ENCODE peak calls at places on chromosomes 4 and X, in four cellular contexts. Y, A, D and R are unnamed samples. For H3K4me1, the result is how much of the 10 kb centered on the place peaks cover.

GRCh38 chr4:80134936-80135701 is 62.1 kb upstream of the ANTXR2 start:
- DNase-seq in Y (peak), A (no peak), D (no peak), R (no peak)

GRCh38 chr4:13601848-13602247 is 25.7 kb downstream of the BOD1L1 start:
- DNase-seq in Y (no peak), D (no peak), A (no peak), R (no peak)

GRCh38 chr4:55318541-55319129 is 27.4 kb upstream of the SRD5A3 start:
- DNase-seq in D (no peak), A (no peak), Y (no peak), R (no peak)

GRCh38 chr4:45855857-45856256 is 268.0 kb downstream of the GABRG1 start:
- DNase-seq in D (no peak), A (no peak), Y (no peak), R (no peak)

GRCh38 chr4:88007304-88008132 is at the start of gene PKD2:
- DNase-seq in D (no peak), Y (peak), A (no peak), R (peak)

GRCh38 chr4:1842993-1843448 is 12.9 kb downstream of the LETM1 start:
- DNase-seq in Y (no peak), D (no peak), A (no peak), R (no peak)

GRCh38 chr4:140952709-140953108 is 180.6 kb downstream of the RNF150 start:
- DNase-seq in A (no peak), D (no peak), Y (no peak), R (no peak)

GRCh38 chrX:151633157-151633556 is 62.1 kb upstream of the PRRG3 start:
- DNase-seq in D (no peak), Y (peak), A (peak), R (no peak)

GRCh38 chr4:88107406-88108107 is 50.9 kb downstream of the ABCG2 start:
- DNase-seq in Y (peak), D (no peak), A (peak), R (peak)

GRCh38 chr4:37188100-37188499 is 56.4 kb upstream of the NWD2 start:
- DNase-seq in D (peak), Y (peak), A (peak), R (no peak)

DNA sequence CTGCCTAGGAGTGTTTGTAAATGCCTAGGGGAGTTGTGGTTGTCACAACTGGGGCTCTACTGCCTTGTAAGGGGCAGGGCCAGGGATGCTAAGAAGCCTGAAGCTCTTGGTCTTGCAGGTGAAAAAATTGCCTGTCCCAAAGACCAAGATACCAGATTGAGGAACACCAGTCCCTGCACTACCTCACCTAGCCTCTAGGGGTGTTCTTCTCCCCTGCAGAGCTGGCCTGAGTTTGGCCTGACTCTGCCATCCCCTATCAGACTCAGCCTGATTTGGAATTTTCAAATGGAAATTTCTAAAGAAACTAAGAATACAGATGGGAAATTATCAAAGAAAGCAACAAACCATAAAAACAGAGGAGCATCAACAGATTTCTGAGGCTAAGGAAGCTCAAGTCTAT is 90.4 kb downstream of the ZC4H2 start:
- DNase-seq in D (no peak), Y (peak), A (no peak), R (peak)
- TF ChIP-seq PHF8 in D (no peak), Y (no peak), A (no peak), R (no peak)

GRCh38 chrX:679161-679979 is 48.8 kb downstream of the SHOX start:
- DNase-seq in D (no peak), Y (no peak), A (no peak), R (no peak)
- TF ChIP-seq EP300 in D (no peak), Y (no peak), A (no peak), R (no peak)

DNA sequence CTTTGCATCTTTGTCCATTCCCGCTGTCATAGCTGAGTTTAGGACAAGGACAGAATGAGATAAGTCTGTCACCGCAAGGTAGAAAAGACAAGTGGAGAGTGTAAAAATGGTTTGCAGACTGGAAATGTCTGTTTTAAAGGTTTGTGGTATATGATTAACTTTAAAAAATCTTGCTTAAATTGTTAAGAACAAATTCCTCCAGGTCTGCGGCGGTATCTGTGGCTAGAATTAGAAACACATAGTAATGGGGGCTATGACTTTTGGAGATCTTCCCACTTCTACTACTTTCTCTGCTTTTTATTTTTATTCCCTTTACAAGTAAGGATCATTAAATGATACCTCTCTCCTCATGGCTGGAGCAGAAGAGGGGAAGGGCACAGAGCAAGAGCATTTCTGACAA is 92.2 kb downstream of the MID1IP1 start:
- DNase-seq in D (no peak), Y (no peak), A (no peak), R (no peak)
- H3K4me1 ChIP-seq in D (under half), Y (under half), A (under half), R (under half)

GRCh38 chr4:23006756-23007155 is 314.0 kb downstream of the GBA3 start:
- DNase-seq in Y (no peak), A (no peak), D (no peak), R (no peak)
- TF ChIP-seq PHF8 in Y (no peak), A (no peak), D (no peak), R (no peak)

DNA sequence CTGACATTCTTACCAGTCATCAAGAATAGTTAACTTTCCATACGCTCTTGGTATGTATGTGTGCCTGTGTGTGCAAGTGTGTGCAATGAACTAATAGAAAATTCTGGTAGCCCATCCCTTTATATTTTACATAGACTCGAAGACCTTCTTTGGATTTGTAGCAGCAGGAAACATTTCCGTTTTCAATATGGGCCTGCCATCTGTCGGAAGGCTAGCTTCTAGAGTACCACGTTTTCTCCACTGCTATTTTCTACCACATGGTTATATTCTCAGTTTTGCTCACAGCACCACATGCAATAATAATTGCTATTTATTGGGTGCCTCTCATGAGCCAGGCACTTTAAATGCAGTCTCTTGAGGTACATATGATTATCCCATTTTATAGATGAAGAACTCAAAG is 47.9 kb upstream of the PTCHD1 start:
- DNase-seq in A (no peak), Y (no peak), D (no peak), R (no peak)
- TF ChIP-seq EP300 in A (no peak), Y (no peak), D (no peak), R (no peak)

DNA sequence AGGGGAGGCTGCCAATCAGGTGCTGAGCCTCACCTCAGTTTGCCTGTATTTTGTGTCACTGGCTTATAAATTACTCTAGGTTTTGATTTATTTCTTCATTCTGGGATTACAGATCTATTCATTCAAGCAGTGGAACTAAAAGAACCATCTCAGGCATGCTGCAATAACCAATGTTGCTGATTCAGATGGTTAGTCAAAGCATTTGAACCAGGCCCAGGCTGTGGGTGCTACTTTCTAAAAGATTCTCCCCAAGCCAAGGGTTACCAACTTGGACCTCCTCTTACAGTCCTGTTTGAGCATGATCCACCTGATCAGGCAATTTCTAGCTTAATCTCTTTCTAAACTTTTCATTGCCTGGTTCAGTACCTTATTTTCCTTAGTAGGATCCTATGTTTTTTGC is 67.2 kb downstream of the TMEM131L start:
- DNase-seq in A (no peak), D (no peak), Y (no peak), R (no peak)
- H3K4me1 ChIP-seq in A (under half), D (under half), Y (under half), R (under half)

GRCh38 chr4:185695743-185696142 is 116.3 kb downstream of the SORBS2 start:
- DNase-seq in Y (no peak), D (no peak), A (no peak), R (no peak)

GRCh38 chr4:185697488-185697887 is 114.5 kb downstream of the SORBS2 start:
- DNase-seq in Y (no peak), A (no peak), D (no peak), R (no peak)

GRCh38 chr4:185689407-185689806 is 122.6 kb downstream of the SORBS2 start:
- DNase-seq in Y (no peak), D (no peak), A (no peak), R (no peak)

GRCh38 chr4:185693548-185694215 is 118.3 kb downstream of the SORBS2 start:
- DNase-seq in Y (no peak), D (no peak), A (no peak), R (no peak)
- TF ChIP-seq PHF8 in Y (no peak), D (no peak), A (no peak), R (no peak)

GRCh38 chr4:118338981-118339765 is 13.6 kb downstream of the PRSS12 start:
- DNase-seq in D (no peak), Y (no peak), A (no peak), R (no peak)
- TF ChIP-seq EP300 in D (no peak), Y (no peak), A (no peak), R (no peak)

DNA sequence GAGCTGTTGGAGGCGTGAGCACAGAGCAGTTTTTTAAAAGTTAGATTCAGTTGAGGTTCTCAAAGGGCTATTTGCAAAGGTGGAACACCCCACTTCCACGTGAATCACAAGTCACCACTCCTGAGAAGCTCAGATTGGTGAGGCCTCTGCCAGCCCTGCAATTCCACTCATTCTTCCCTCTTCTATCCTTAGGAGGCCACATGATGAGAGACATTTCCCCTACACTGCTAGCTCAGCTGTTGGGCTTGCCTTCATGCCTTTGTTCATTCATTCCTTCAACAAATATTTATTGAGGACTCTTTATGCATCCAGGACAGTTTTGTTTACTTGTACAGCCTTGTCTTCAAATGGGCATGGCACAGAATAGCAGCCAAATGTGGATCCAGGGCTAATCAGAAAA is 3.7 kb downstream of the SRPX2 start:
- DNase-seq in D (no peak), Y (no peak), A (peak), R (no peak)
- H3K4me1 ChIP-seq in D (under half), Y (under half), A (half or more), R (half or more)

DNA sequence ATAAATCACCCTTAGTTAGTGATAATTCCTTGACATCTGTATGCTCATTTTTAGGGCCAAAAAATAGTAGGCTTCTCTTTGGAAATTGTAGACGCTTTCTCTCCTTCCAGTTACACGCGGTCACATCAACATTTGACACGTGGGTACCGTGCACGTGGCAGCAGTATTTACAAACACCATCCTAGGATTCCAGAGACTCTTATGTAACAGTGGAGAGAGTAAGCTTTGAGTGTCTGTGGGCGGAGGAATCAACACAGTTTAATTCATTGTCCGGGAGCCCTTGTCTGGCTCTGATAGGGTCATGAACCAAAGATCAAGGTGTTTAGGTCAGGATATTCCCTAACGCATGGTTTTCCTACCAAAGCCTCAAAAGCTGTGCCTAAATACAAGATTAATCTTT is 12.2 kb downstream of the TET2 start:
- DNase-seq in D (no peak), A (peak), Y (no peak), R (no peak)
- TF ChIP-seq PHF8 in D (no peak), A (no peak), Y (no peak), R (no peak)